ENCODE peak calls at places on chromosomes 11 and 22, in five cellular contexts. One of them, this sample, is unnamed.
A peak's percentile ranks its signal among the peaks of the same experiment; 100 is the strongest.

GRCh38 chr11:26700536-26701235 is 21.2 kb downstream of the SLC5A12 start:
- DNase-seq in non-pigmented ciliary epithelial cell: no peak
- DNase-seq in activated T-cell treated with anti-CD3 and anti-CD28 coated beads, Interleukin-2, amount 50 U/mL, for 72 hours: no peak
- DNase-seq in tibial nerve: no peak
- DNase-seq in cardiac muscle cell: no peak
- DNase-seq in this sample: peak; percentile 23

GRCh38 chr11:46478196-46478595 is 86.6 kb upstream of the CHRM4 start:
- DNase-seq in non-pigmented ciliary epithelial cell: no peak
- DNase-seq in activated T-cell treated with anti-CD3 and anti-CD28 coated beads, Interleukin-2, amount 50 U/mL, for 72 hours: no peak
- DNase-seq in tibial nerve: no peak
- DNase-seq in cardiac muscle cell: no peak
- DNase-seq in this sample: no peak

GRCh38 chr11:58392741-58393140 is 13.9 kb downstream of the OR5B3 start:
- DNase-seq in non-pigmented ciliary epithelial cell: no peak
- DNase-seq in activated T-cell treated with anti-CD3 and anti-CD28 coated beads, Interleukin-2, amount 50 U/mL, for 72 hours: no peak
- DNase-seq in tibial nerve: no peak
- DNase-seq in cardiac muscle cell: no peak
- DNase-seq in this sample: no peak

GRCh38 chr11:35265755-35266454 is 126.9 kb downstream of the CD44 start:
- DNase-seq in non-pigmented ciliary epithelial cell: no peak
- DNase-seq in activated T-cell treated with anti-CD3 and anti-CD28 coated beads, Interleukin-2, amount 50 U/mL, for 72 hours: no peak
- DNase-seq in tibial nerve: no peak
- DNase-seq in cardiac muscle cell: no peak
- DNase-seq in this sample: no peak

GRCh38 chr11:68229601-68230000 is 16.5 kb upstream of the KMT5B start:
- DNase-seq in non-pigmented ciliary epithelial cell: no peak
- DNase-seq in activated T-cell treated with anti-CD3 and anti-CD28 coated beads, Interleukin-2, amount 50 U/mL, for 72 hours: no peak
- DNase-seq in tibial nerve: no peak
- DNase-seq in cardiac muscle cell: no peak
- DNase-seq in this sample: no peak

GRCh38 chr11:14374922-14375630 is 16.1 kb upstream of the RRAS2 start:
- DNase-seq in non-pigmented ciliary epithelial cell: no peak
- DNase-seq in activated T-cell treated with anti-CD3 and anti-CD28 coated beads, Interleukin-2, amount 50 U/mL, for 72 hours: peak; percentile 30
- DNase-seq in tibial nerve: no peak
- DNase-seq in cardiac muscle cell: no peak
- DNase-seq in this sample: no peak

GRCh38 chr11:79353706-79354105 is 87.1 kb downstream of the TENM4 start:
- DNase-seq in non-pigmented ciliary epithelial cell: no peak
- DNase-seq in activated T-cell treated with anti-CD3 and anti-CD28 coated beads, Interleukin-2, amount 50 U/mL, for 72 hours: no peak
- DNase-seq in tibial nerve: no peak
- DNase-seq in cardiac muscle cell: no peak
- DNase-seq in this sample: no peak

GRCh38 chr11:73363147-73363546 is 13.1 kb upstream of the RELT start:
- DNase-seq in non-pigmented ciliary epithelial cell: no peak
- DNase-seq in activated T-cell treated with anti-CD3 and anti-CD28 coated beads, Interleukin-2, amount 50 U/mL, for 72 hours: no peak
- DNase-seq in tibial nerve: no peak
- DNase-seq in cardiac muscle cell: no peak
- DNase-seq in this sample: no peak

GRCh38 chr11:66845143-66845875 is 2.1 kb downstream of the RCE1 start:
- DNase-seq in non-pigmented ciliary epithelial cell: no peak
- DNase-seq in activated T-cell treated with anti-CD3 and anti-CD28 coated beads, Interleukin-2, amount 50 U/mL, for 72 hours: no peak
- DNase-seq in tibial nerve: no peak
- DNase-seq in cardiac muscle cell: no peak
- DNase-seq in this sample: no peak

GRCh38 chr11:64459016-64459415 is 100.1 kb downstream of the RPS6KA4 start:
- DNase-seq in non-pigmented ciliary epithelial cell: no peak
- DNase-seq in activated T-cell treated with anti-CD3 and anti-CD28 coated beads, Interleukin-2, amount 50 U/mL, for 72 hours: no peak
- DNase-seq in tibial nerve: no peak
- DNase-seq in cardiac muscle cell: no peak
- DNase-seq in this sample: no peak

GRCh38 chr22:46432164-46433068 is 96.9 kb downstream of the TRMU start:
- DNase-seq in non-pigmented ciliary epithelial cell: no peak
- DNase-seq in activated T-cell treated with anti-CD3 and anti-CD28 coated beads, Interleukin-2, amount 50 U/mL, for 72 hours: peak; percentile 36
- DNase-seq in tibial nerve: no peak
- DNase-seq in cardiac muscle cell: no peak
- DNase-seq in this sample: no peak

GRCh38 chr11:97722721-97723120 is 1298.0 kb upstream of the CNTN5 start:
- DNase-seq in non-pigmented ciliary epithelial cell: no peak
- DNase-seq in activated T-cell treated with anti-CD3 and anti-CD28 coated beads, Interleukin-2, amount 50 U/mL, for 72 hours: no peak
- DNase-seq in tibial nerve: no peak
- DNase-seq in cardiac muscle cell: no peak
- DNase-seq in this sample: no peak

This sample was measured in BE2C.